ENCODE peak calls at places on chromosomes 4 and X, in eight cellular contexts. A is tibial nerve, X is transverse colon, V is fibroblast of lung, L is brain microvascular endothelial cell, C is astrocyte, D is iPS DF 6.9, H is upper lobe of left lung. S is an unnamed sample.

GRCh38 chrX:39859991-39860861 is 237.5 kb downstream of the BCOR start:
- DNase-seq in A (no peak), X (peak), V (peak), L (peak), C (peak), D (no peak), H (no peak), S (no peak)

GRCh38 chr4:52374847-52375246 is 284.3 kb downstream of the USP46 start:
- DNase-seq in A (no peak), X (no peak), V (no peak), L (no peak), C (no peak), D (no peak), H (no peak), S (no peak)

GRCh38 chr4:7341486-7342222 is 93.1 kb downstream of the PSAPL1 start:
- DNase-seq in A (no peak), X (no peak), V (no peak), L (no peak), C (peak), D (no peak), H (no peak), S (no peak)

GRCh38 chr4:125359960-125360628 is 45.3 kb downstream of the FAT4 start:
- DNase-seq in A (no peak), X (no peak), V (no peak), L (no peak), C (no peak), D (no peak), H (no peak), S (no peak)

GRCh38 chrX:75522565-75523411 is at the start of gene ZDHHC15:
- DNase-seq in A (peak), X (peak), V (peak), L (peak), C (peak), D (no peak), H (peak), S (peak)

GRCh38 chrX:125505207-125505606 is 185.5 kb downstream of the TEX13C start:
- DNase-seq in A (no peak), X (no peak), V (no peak), L (no peak), C (no peak), D (no peak), H (no peak), S (no peak)

GRCh38 chr4:184165291-184165690 is 52.4 kb downstream of the ENPP6 start:
- DNase-seq in A (no peak), X (no peak), V (no peak), L (peak), C (peak), D (no peak), H (no peak), S (no peak)

GRCh38 chr4:151325320-151326246 is at the start of gene SH3D19:
- DNase-seq in A (peak), X (peak), V (peak), L (peak), C (peak), D (no peak), H (peak), S (peak)

GRCh38 chr4:53916431-53916889 is 147.9 kb downstream of the CHIC2 start:
- DNase-seq in A (no peak), X (no peak), V (no peak), L (peak), C (peak), D (no peak), H (no peak), S (no peak)

GRCh38 chr4:79341893-79342653 is 16.2 kb upstream of the NAA11 start:
- DNase-seq in A (no peak), X (no peak), V (no peak), L (no peak), C (no peak), D (no peak), H (no peak), S (no peak)

GRCh38 chr4:26715636-26716242 is 131.9 kb downstream of the TBC1D19 start:
- DNase-seq in A (no peak), X (no peak), V (no peak), L (no peak), C (no peak), D (no peak), H (no peak), S (no peak)

GRCh38 chr4:119627267-119628190 is 1.1 kb downstream of the PDE5A start:
- DNase-seq in A (peak), X (peak), V (peak), L (peak), C (peak), D (peak), H (peak), S (peak)

GRCh38 chrX:37684918-37685317 is 673 bp upstream of the XK start:
- DNase-seq in A (no peak), X (no peak), V (no peak), L (no peak), C (no peak), D (no peak), H (no peak), S (no peak)

GRCh38 chr4:10034612-10035104 is 13.4 kb upstream of the SLC2A9 start:
- DNase-seq in A (no peak), X (no peak), V (no peak), L (no peak), C (no peak), D (no peak), H (no peak), S (no peak)

GRCh38 chrX:45771560-45772340 is 571.1 kb upstream of the DIPK2B start:
- DNase-seq in A (no peak), X (peak), V (peak), L (peak), C (peak), D (no peak), H (peak), S (no peak)

GRCh38 chrX:46649421-46650260 is 76.1 kb downstream of the CHST7 start:
- DNase-seq in A (no peak), X (peak), V (peak), L (no peak), C (no peak), D (peak), H (no peak), S (no peak)

GRCh38 chrX:10633722-10634121 is 13.3 kb upstream of the MID1 start:
- DNase-seq in A (no peak), X (no peak), V (peak), L (peak), C (peak), D (no peak), H (no peak), S (no peak)

GRCh38 chrX:111490683-111491082 is 20.8 kb upstream of the SERTM2 start:
- DNase-seq in A (no peak), X (no peak), V (no peak), L (no peak), C (no peak), D (no peak), H (no peak), S (no peak)

GRCh38 chr4:120918788-120919187 is 3.7 kb downstream of the PRDM5 start:
- DNase-seq in A (no peak), X (peak), V (peak), L (no peak), C (peak), D (no peak), H (no peak), S (no peak)

GRCh38 chrX:139194571-139195280 is 335.8 kb upstream of the F9 start:
- DNase-seq in A (no peak), X (peak), V (no peak), L (no peak), C (peak), D (no peak), H (peak), S (no peak)

DNA sequence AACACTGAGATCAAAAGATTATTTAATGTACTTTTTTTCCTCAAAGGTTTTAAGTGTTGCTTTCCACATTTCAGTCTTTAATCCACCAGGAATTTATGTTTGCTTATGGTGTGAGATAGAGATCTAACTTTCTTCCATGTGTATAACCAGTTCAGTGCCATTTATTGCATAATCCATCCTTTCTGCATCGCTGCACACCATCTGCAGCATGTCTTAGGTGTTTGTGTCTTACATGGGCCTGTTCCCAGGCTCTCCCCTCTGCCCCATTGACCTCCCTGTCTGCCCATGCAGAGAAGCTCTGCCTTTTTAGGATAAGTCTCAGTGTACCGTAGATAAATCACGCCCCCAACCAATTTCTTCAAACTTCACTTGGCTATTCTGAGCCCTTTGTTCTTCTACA is 30.3 kb downstream of the NSDHL start:
- DNase-seq in A (no peak), X (no peak), V (peak), L (no peak), C (peak), D (no peak), H (no peak), S (no peak)
- H3K4me3 ChIP-seq in A (no peak), X (no peak), V (no peak), L (no peak), C (no peak), D (no peak), H (no peak), S (no peak)

GRCh38 chr4:158036998-158037397 is 135.8 kb downstream of the GASK1B start:
- DNase-seq in A (no peak), X (no peak), V (no peak), L (no peak), C (no peak), D (no peak), H (no peak), S (no peak)
- H3K27ac ChIP-seq in A (no peak), X (no peak), V (no peak), L (no peak), C (no peak), D (no peak), H (no peak), S (no peak)

DNA sequence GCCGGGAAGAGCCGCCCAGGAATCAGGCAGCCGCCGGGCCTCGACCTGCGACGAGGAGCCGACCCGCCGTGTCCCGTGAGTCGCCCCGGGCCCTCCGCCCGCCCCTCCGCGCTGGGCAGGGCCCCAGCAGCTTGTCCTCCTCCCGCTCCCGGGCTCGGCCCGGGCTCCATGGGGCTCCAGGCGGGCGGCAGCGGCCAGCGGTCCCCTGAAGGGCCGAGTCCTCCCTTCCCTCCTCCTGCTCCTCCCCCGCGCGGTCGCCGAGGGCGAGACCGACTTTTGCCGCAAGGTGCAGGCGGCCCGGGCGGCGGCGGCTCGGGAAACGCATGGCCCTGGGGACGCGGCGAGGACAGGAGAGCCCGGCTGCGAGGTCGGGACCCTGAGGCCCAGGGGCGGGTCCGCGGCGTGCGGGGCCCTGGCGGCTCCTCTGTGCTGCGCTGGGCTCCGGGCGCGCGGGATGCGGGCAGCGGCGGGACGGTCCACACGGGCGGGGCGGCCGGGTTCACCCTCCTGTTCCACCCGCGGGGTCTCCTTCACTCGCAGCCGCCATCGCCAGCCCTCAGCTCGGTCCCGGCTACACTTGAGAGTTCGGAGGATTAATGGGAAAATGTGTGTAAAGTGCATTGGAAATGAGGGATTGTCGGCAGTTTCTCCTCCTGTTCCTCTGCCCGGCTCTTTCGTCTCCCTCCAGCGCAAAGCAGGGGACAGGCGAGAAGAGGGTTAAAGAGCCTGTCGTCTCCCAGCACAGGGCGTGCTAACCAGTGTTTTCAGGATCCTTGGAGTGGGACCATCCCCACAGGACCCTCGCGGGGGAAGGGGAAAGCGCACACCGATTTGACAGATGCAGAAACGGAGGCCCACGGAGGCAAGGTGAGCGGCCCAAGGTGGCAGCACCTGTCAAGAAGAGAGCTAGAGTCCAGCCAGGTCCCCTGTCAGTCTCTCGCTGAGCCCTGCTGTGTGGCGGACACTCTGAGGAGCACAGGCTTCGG is 16.6 kb upstream of the ZNF718 start:
- DNase-seq in A (no peak), X (no peak), V (no peak), L (no peak), C (no peak), D (no peak), H (peak), S (no peak)
- H3K4me3 ChIP-seq in A (no peak), X (peak), V (no peak), L (no peak), C (no peak), D (peak), H (peak), S (peak)

GRCh38 chr4:99201687-99202086 is 17.4 kb downstream of the ADH6 start:
- DNase-seq in A (no peak), X (no peak), V (peak), L (no peak), C (no peak), D (no peak), H (no peak), S (no peak)

GRCh38 chr4:99205104-99205979 is 13.7 kb downstream of the ADH6 start:
- DNase-seq in A (no peak), X (peak), V (peak), L (no peak), C (no peak), D (no peak), H (no peak), S (no peak)

GRCh38 chr4:99200148-99200547 is 18.9 kb downstream of the ADH6 start:
- DNase-seq in A (no peak), X (no peak), V (no peak), L (no peak), C (no peak), D (no peak), H (no peak), S (no peak)

GRCh38 chr4:99202094-99202493 is 17.0 kb downstream of the ADH6 start:
- DNase-seq in A (no peak), X (no peak), V (no peak), L (no peak), C (no peak), D (no peak), H (no peak), S (no peak)

GRCh38 chr4:99202536-99202935 is 16.5 kb downstream of the ADH6 start:
- DNase-seq in A (no peak), X (no peak), V (peak), L (peak), C (no peak), D (no peak), H (no peak), S (no peak)
- H3K27ac ChIP-seq in A (no peak), X (peak), V (no peak), L (peak), C (no peak), D (no peak), H (peak), S (peak)

GRCh38 chr4:1166509-1167243 is 5.7 kb downstream of the SPON2 start:
- DNase-seq in A (no peak), X (no peak), V (peak), L (no peak), C (no peak), D (no peak), H (peak), S (no peak)
- H3K4me3 ChIP-seq in A (no peak), X (peak), V (no peak), L (no peak), C (peak), D (no peak), H (peak), S (peak)

DNA sequence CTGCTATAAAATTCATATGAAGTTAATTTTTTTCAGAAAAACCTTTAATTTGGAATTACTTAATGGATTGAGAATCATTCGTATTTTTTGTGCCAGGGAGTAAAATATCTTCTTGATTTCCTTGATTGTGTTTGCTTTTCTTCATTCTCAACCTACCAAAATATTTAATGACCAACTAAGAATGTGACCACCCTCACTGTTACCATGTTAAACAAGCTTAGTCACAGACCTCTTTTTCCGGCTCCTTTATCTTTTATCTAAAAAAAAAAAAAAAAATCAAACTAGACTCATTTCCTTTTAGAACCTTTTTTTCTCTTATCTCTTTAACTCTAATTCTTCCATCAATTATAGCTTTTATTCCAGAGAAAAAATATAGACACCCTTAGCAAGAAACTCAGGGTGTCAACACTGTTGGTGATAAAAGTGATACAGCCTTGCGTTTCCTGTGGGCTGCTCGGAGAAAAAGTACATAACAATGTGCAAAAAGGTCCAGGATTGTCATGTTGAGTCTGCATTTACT is 20.6 kb upstream of the HPGDS start:
- DNase-seq in A (no peak), X (no peak), V (no peak), L (no peak), C (peak), D (no peak), H (no peak), S (no peak)
- H3K27ac ChIP-seq in A (no peak), X (no peak), V (no peak), L (peak), C (no peak), D (no peak), H (no peak), S (no peak)

GRCh38 chr4:87030606-87031441 is 96.0 kb downstream of the AFF1 start:
- DNase-seq in A (no peak), X (no peak), V (peak), L (no peak), C (peak), D (no peak), H (no peak), S (no peak)
- H3K4me3 ChIP-seq in A (peak), X (no peak), V (no peak), L (no peak), C (no peak), D (no peak), H (no peak), S (peak)

DNA sequence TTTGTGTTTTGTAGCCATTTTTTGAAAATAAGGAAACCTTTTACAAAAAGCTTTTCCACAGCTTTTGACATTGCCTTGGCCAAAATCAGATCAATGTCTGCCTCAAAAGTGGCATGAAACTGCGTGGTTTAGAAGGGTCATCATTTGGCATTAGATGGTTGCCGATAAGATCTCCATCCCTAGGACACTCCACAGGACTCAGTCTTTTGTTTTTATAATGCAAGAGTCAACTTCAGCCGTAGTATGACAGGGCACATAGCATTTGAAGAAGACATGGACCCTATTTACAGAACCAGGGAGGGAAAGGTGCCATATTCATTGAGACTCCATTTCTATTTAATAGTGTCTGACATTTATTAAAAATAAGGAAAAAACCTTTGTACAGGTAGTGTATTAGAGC is 1.3 kb downstream of the RTL8A start:
- DNase-seq in A (no peak), X (no peak), V (no peak), L (no peak), C (no peak), D (no peak), H (no peak), S (no peak)
- H3K27ac ChIP-seq in A (no peak), X (no peak), V (peak), L (no peak), C (no peak), D (no peak), H (peak), S (no peak)

DNA sequence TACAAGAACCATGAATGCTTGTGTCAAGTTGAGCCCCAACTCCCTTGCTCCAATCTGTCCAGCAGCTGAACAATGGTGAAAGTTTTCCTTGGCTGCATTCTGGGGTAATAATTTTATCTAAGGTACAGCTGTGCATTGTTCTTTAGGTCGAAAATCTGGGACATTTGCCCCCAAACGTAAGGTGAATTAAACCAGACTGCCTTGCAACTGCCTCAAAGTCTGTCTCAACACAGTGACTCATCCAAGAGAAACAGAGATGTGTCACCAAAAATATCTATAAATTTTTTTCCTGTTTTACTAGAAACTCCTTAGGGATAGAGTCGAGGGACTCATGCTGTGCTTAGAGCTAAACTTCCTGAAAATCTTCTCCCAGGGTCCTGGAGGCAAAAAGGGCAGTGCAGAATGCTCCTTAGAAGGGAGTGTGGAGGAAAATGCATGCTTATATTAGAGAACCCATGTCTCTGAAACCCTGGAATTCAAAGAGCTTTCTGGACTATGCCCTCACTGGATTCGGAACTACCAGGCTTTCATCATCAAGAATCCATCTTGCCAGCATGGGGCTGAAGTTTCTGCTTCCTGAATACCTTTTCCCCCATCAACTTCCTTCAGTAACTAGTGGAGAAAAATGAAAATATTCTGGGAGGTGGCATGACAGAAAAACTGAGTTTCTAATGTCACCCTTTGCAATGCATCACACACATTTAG is 115.7 kb downstream of the PALLD start:
- DNase-seq in A (no peak), X (no peak), V (peak), L (peak), C (peak), D (no peak), H (no peak), S (no peak)
- H3K4me3 ChIP-seq in A (no peak), X (no peak), V (no peak), L (no peak), C (no peak), D (no peak), H (no peak), S (no peak)

S was measured in coronary artery.